ENCODE peak calls at places on chromosomes 4 and X, in ten cellular contexts. One of them, this sample, is unnamed. For H3K4me1, the result is how much of the 10 kb centered on the place peaks cover.

GRCh38 chr4:4386296-4386735 is 586 bp upstream of the NSG1 start:
- DNase-seq in transverse colon: no peak
- DNase-seq in GM12878: no peak
- DNase-seq in mesenchymal stem cell: peak
- DNase-seq in mammary epithelial cell: peak
- DNase-seq in neuronal stem cell: no peak
- DNase-seq in tibial nerve: no peak
- DNase-seq in astrocyte: no peak
- DNase-seq in lower lobe of right lung: no peak
- DNase-seq in endothelial cell of umbilical vein: no peak
- DNase-seq in this sample: no peak

GRCh38 chr4:62791386-62791785 is 1591.3 kb downstream of the ADGRL3 start:
- DNase-seq in neuronal stem cell: no peak
- DNase-seq in mammary epithelial cell: no peak
- DNase-seq in GM12878: no peak
- DNase-seq in mesenchymal stem cell: no peak
- DNase-seq in tibial nerve: no peak
- DNase-seq in lower lobe of right lung: no peak
- DNase-seq in transverse colon: no peak
- DNase-seq in endothelial cell of umbilical vein: no peak
- DNase-seq in astrocyte: no peak
- DNase-seq in this sample: no peak

GRCh38 chr4:104815593-104816156 is 321.0 kb upstream of the CXXC4 start:
- DNase-seq in neuronal stem cell: no peak
- DNase-seq in mesenchymal stem cell: no peak
- DNase-seq in transverse colon: no peak
- DNase-seq in tibial nerve: no peak
- DNase-seq in lower lobe of right lung: no peak
- DNase-seq in endothelial cell of umbilical vein: no peak
- DNase-seq in astrocyte: peak
- DNase-seq in GM12878: peak
- DNase-seq in mammary epithelial cell: peak
- DNase-seq in this sample: no peak

GRCh38 chrX:80812176-80812575 is 2.5 kb upstream of the BRWD3 start:
- DNase-seq in transverse colon: peak
- DNase-seq in endothelial cell of umbilical vein: peak
- DNase-seq in neuronal stem cell: peak
- DNase-seq in tibial nerve: no peak
- DNase-seq in astrocyte: peak
- DNase-seq in GM12878: no peak
- DNase-seq in mesenchymal stem cell: peak
- DNase-seq in mammary epithelial cell: peak
- DNase-seq in lower lobe of right lung: peak
- DNase-seq in this sample: peak

GRCh38 chrX:13691845-13692334 is 3.0 kb downstream of the RAB9A start:
- DNase-seq in transverse colon: no peak
- DNase-seq in lower lobe of right lung: no peak
- DNase-seq in astrocyte: peak
- DNase-seq in neuronal stem cell: no peak
- DNase-seq in tibial nerve: no peak
- DNase-seq in endothelial cell of umbilical vein: no peak
- DNase-seq in mammary epithelial cell: no peak
- DNase-seq in GM12878: no peak
- DNase-seq in mesenchymal stem cell: no peak
- DNase-seq in this sample: no peak

GRCh38 chrX:103586314-103586646 is 965 bp downstream of the TCEAL4 start:
- DNase-seq in endothelial cell of umbilical vein: no peak
- DNase-seq in transverse colon: no peak
- DNase-seq in tibial nerve: no peak
- DNase-seq in lower lobe of right lung: peak
- DNase-seq in mammary epithelial cell: peak
- DNase-seq in GM12878: no peak
- DNase-seq in mesenchymal stem cell: peak
- DNase-seq in neuronal stem cell: no peak
- DNase-seq in astrocyte: no peak
- DNase-seq in this sample: no peak

GRCh38 chr4:140018931-140019618 is 134.9 kb downstream of the MAML3 start:
- DNase-seq in astrocyte: no peak
- DNase-seq in endothelial cell of umbilical vein: no peak
- DNase-seq in lower lobe of right lung: no peak
- DNase-seq in mesenchymal stem cell: peak
- DNase-seq in GM12878: no peak
- DNase-seq in tibial nerve: no peak
- DNase-seq in mammary epithelial cell: no peak
- DNase-seq in neuronal stem cell: no peak
- DNase-seq in transverse colon: no peak
- DNase-seq in this sample: no peak

GRCh38 chrX:23980063-23980462 is 46.9 kb downstream of the KLHL15 start:
- DNase-seq in tibial nerve: no peak
- DNase-seq in mammary epithelial cell: no peak
- DNase-seq in endothelial cell of umbilical vein: no peak
- DNase-seq in neuronal stem cell: no peak
- DNase-seq in lower lobe of right lung: no peak
- DNase-seq in mesenchymal stem cell: no peak
- DNase-seq in astrocyte: no peak
- DNase-seq in transverse colon: no peak
- DNase-seq in GM12878: no peak
- DNase-seq in this sample: no peak

GRCh38 chr4:52862605-52863236 is 604 bp downstream of the RASL11B start:
- DNase-seq in mammary epithelial cell: no peak
- DNase-seq in transverse colon: no peak
- DNase-seq in GM12878: no peak
- DNase-seq in lower lobe of right lung: no peak
- DNase-seq in neuronal stem cell: no peak
- DNase-seq in endothelial cell of umbilical vein: peak
- DNase-seq in mesenchymal stem cell: no peak
- DNase-seq in tibial nerve: no peak
- DNase-seq in astrocyte: no peak
- DNase-seq in this sample: no peak

GRCh38 chr4:156437666-156438065 is 484.0 kb upstream of the CTSO start:
- DNase-seq in endothelial cell of umbilical vein: no peak
- DNase-seq in tibial nerve: no peak
- DNase-seq in mesenchymal stem cell: no peak
- DNase-seq in transverse colon: no peak
- DNase-seq in lower lobe of right lung: no peak
- DNase-seq in mammary epithelial cell: no peak
- DNase-seq in neuronal stem cell: no peak
- DNase-seq in astrocyte: no peak
- DNase-seq in GM12878: no peak
- DNase-seq in this sample: no peak

GRCh38 chrX:148609766-148610698 is 109.6 kb downstream of the AFF2 start:
- DNase-seq in mammary epithelial cell: peak
- DNase-seq in endothelial cell of umbilical vein: no peak
- DNase-seq in astrocyte: no peak
- DNase-seq in tibial nerve: no peak
- DNase-seq in GM12878: peak
- DNase-seq in lower lobe of right lung: no peak
- DNase-seq in neuronal stem cell: peak
- DNase-seq in transverse colon: no peak
- DNase-seq in mesenchymal stem cell: no peak
- DNase-seq in this sample: no peak

GRCh38 chr4:85720736-85721135 is 245.8 kb downstream of the ARHGAP24 start:
- DNase-seq in lower lobe of right lung: no peak
- DNase-seq in neuronal stem cell: no peak
- DNase-seq in transverse colon: no peak
- DNase-seq in mesenchymal stem cell: peak
- DNase-seq in tibial nerve: no peak
- DNase-seq in endothelial cell of umbilical vein: no peak
- DNase-seq in mammary epithelial cell: peak
- DNase-seq in astrocyte: peak
- DNase-seq in GM12878: no peak
- DNase-seq in this sample: no peak

GRCh38 chr4:3346146-3346545 is 53.3 kb downstream of the RGS12 start:
- DNase-seq in transverse colon: peak
- DNase-seq in mesenchymal stem cell: peak
- DNase-seq in neuronal stem cell: peak
- DNase-seq in astrocyte: peak
- DNase-seq in GM12878: peak
- DNase-seq in endothelial cell of umbilical vein: peak
- DNase-seq in lower lobe of right lung: no peak
- DNase-seq in mammary epithelial cell: peak
- DNase-seq in tibial nerve: no peak
- DNase-seq in this sample: no peak

GRCh38 chr4:2761035-2761923 is 5.1 kb upstream of the TNIP2 start:
- DNase-seq in astrocyte: no peak
- DNase-seq in neuronal stem cell: no peak
- DNase-seq in lower lobe of right lung: peak
- DNase-seq in GM12878: no peak
- DNase-seq in transverse colon: peak
- DNase-seq in mesenchymal stem cell: peak
- DNase-seq in endothelial cell of umbilical vein: peak
- DNase-seq in mammary epithelial cell: no peak
- DNase-seq in tibial nerve: no peak
- DNase-seq in this sample: peak

GRCh38 chr4:8198206-8198905 is 734 bp upstream of the SH3TC1 start:
- DNase-seq in transverse colon: peak
- DNase-seq in neuronal stem cell: no peak
- DNase-seq in astrocyte: no peak
- DNase-seq in lower lobe of right lung: peak
- DNase-seq in endothelial cell of umbilical vein: peak
- DNase-seq in tibial nerve: no peak
- DNase-seq in mammary epithelial cell: peak
- DNase-seq in GM12878: peak
- DNase-seq in mesenchymal stem cell: no peak
- DNase-seq in this sample: no peak

GRCh38 chrX:42538405-42538804 is 239.6 kb downstream of the PPP1R2C start:
- DNase-seq in GM12878: no peak
- DNase-seq in mammary epithelial cell: no peak
- DNase-seq in mesenchymal stem cell: no peak
- DNase-seq in tibial nerve: no peak
- DNase-seq in astrocyte: no peak
- DNase-seq in transverse colon: no peak
- DNase-seq in lower lobe of right lung: no peak
- DNase-seq in neuronal stem cell: no peak
- DNase-seq in endothelial cell of umbilical vein: no peak
- DNase-seq in this sample: no peak

GRCh38 chr4:24840362-24840761 is 45.0 kb downstream of the SOD3 start:
- DNase-seq in mammary epithelial cell: no peak
- DNase-seq in GM12878: no peak
- DNase-seq in endothelial cell of umbilical vein: no peak
- DNase-seq in astrocyte: no peak
- DNase-seq in tibial nerve: no peak
- DNase-seq in lower lobe of right lung: no peak
- DNase-seq in transverse colon: no peak
- DNase-seq in mesenchymal stem cell: no peak
- DNase-seq in neuronal stem cell: no peak
- DNase-seq in this sample: no peak
- H3K4me1 ChIP-seq in mammary epithelial cell: under half
- H3K4me1 ChIP-seq in GM12878: under half
- H3K4me1 ChIP-seq in endothelial cell of umbilical vein: under half
- H3K4me1 ChIP-seq in astrocyte: under half
- H3K4me1 ChIP-seq in tibial nerve: under half
- H3K4me1 ChIP-seq in lower lobe of right lung: under half
- H3K4me1 ChIP-seq in transverse colon: under half
- H3K4me1 ChIP-seq in mesenchymal stem cell: under half
- H3K4me1 ChIP-seq in neuronal stem cell: under half
- H3K4me1 ChIP-seq in this sample: under half

GRCh38 chr4:33746979-33747378 is 2497.3 kb downstream of the ARAP2 start:
- DNase-seq in tibial nerve: no peak
- DNase-seq in mesenchymal stem cell: no peak
- DNase-seq in neuronal stem cell: no peak
- DNase-seq in transverse colon: no peak
- DNase-seq in GM12878: no peak
- DNase-seq in astrocyte: peak
- DNase-seq in lower lobe of right lung: no peak
- DNase-seq in mammary epithelial cell: peak
- DNase-seq in endothelial cell of umbilical vein: no peak
- DNase-seq in this sample: no peak
- H3K27ac ChIP-seq in tibial nerve: no peak
- H3K27ac ChIP-seq in mesenchymal stem cell: no peak
- H3K27ac ChIP-seq in neuronal stem cell: no peak
- H3K27ac ChIP-seq in transverse colon: no peak
- H3K27ac ChIP-seq in GM12878: no peak
- H3K27ac ChIP-seq in astrocyte: no peak
- H3K27ac ChIP-seq in lower lobe of right lung: no peak
- H3K27ac ChIP-seq in mammary epithelial cell: no peak
- H3K27ac ChIP-seq in endothelial cell of umbilical vein: no peak
- H3K27ac ChIP-seq in this sample: no peak

GRCh38 chrX:125786306-125786705 is 379.8 kb downstream of the DCAF12L2 start:
- DNase-seq in mesenchymal stem cell: no peak
- DNase-seq in astrocyte: no peak
- DNase-seq in GM12878: no peak
- DNase-seq in lower lobe of right lung: no peak
- DNase-seq in mammary epithelial cell: no peak
- DNase-seq in transverse colon: no peak
- DNase-seq in tibial nerve: no peak
- DNase-seq in neuronal stem cell: no peak
- DNase-seq in endothelial cell of umbilical vein: no peak
- DNase-seq in this sample: no peak

GRCh38 chrX:125791781-125792180 is 374.3 kb downstream of the DCAF12L2 start:
- DNase-seq in GM12878: no peak
- DNase-seq in tibial nerve: no peak
- DNase-seq in mesenchymal stem cell: no peak
- DNase-seq in astrocyte: no peak
- DNase-seq in transverse colon: no peak
- DNase-seq in lower lobe of right lung: no peak
- DNase-seq in endothelial cell of umbilical vein: no peak
- DNase-seq in neuronal stem cell: no peak
- DNase-seq in mammary epithelial cell: no peak
- DNase-seq in this sample: no peak
- H3K4me3 ChIP-seq in GM12878: no peak
- H3K4me3 ChIP-seq in tibial nerve: no peak
- H3K4me3 ChIP-seq in mesenchymal stem cell: no peak
- H3K4me3 ChIP-seq in astrocyte: no peak
- H3K4me3 ChIP-seq in transverse colon: no peak
- H3K4me3 ChIP-seq in lower lobe of right lung: no peak
- H3K4me3 ChIP-seq in endothelial cell of umbilical vein: no peak
- H3K4me3 ChIP-seq in neuronal stem cell: no peak
- H3K4me3 ChIP-seq in mammary epithelial cell: no peak
- H3K4me3 ChIP-seq in this sample: no peak

GRCh38 chr4:76624271-76624681 is 189.2 kb downstream of the SHROOM3 start:
- DNase-seq in GM12878: no peak
- DNase-seq in lower lobe of right lung: no peak
- DNase-seq in astrocyte: peak
- DNase-seq in transverse colon: no peak
- DNase-seq in endothelial cell of umbilical vein: no peak
- DNase-seq in tibial nerve: peak
- DNase-seq in neuronal stem cell: peak
- DNase-seq in mesenchymal stem cell: peak
- DNase-seq in mammary epithelial cell: peak
- DNase-seq in this sample: no peak

GRCh38 chr4:76623217-76624060 is 188.4 kb downstream of the SHROOM3 start:
- DNase-seq in lower lobe of right lung: no peak
- DNase-seq in endothelial cell of umbilical vein: no peak
- DNase-seq in transverse colon: no peak
- DNase-seq in tibial nerve: no peak
- DNase-seq in mammary epithelial cell: no peak
- DNase-seq in mesenchymal stem cell: peak
- DNase-seq in neuronal stem cell: no peak
- DNase-seq in astrocyte: no peak
- DNase-seq in GM12878: no peak
- DNase-seq in this sample: no peak

GRCh38 chr4:76626686-76627465 is 191.8 kb downstream of the SHROOM3 start:
- DNase-seq in lower lobe of right lung: no peak
- DNase-seq in endothelial cell of umbilical vein: peak
- DNase-seq in neuronal stem cell: no peak
- DNase-seq in mammary epithelial cell: no peak
- DNase-seq in mesenchymal stem cell: no peak
- DNase-seq in astrocyte: no peak
- DNase-seq in tibial nerve: no peak
- DNase-seq in GM12878: no peak
- DNase-seq in transverse colon: no peak
- DNase-seq in this sample: no peak

GRCh38 chr4:76622717-76623116 is 187.7 kb downstream of the SHROOM3 start:
- DNase-seq in endothelial cell of umbilical vein: no peak
- DNase-seq in GM12878: no peak
- DNase-seq in neuronal stem cell: no peak
- DNase-seq in astrocyte: no peak
- DNase-seq in lower lobe of right lung: no peak
- DNase-seq in tibial nerve: no peak
- DNase-seq in transverse colon: no peak
- DNase-seq in mesenchymal stem cell: peak
- DNase-seq in mammary epithelial cell: no peak
- DNase-seq in this sample: no peak

GRCh38 chr4:76625316-76625715 is 190.3 kb downstream of the SHROOM3 start:
- DNase-seq in tibial nerve: no peak
- DNase-seq in mammary epithelial cell: no peak
- DNase-seq in GM12878: no peak
- DNase-seq in astrocyte: no peak
- DNase-seq in neuronal stem cell: no peak
- DNase-seq in endothelial cell of umbilical vein: no peak
- DNase-seq in mesenchymal stem cell: no peak
- DNase-seq in lower lobe of right lung: no peak
- DNase-seq in transverse colon: no peak
- DNase-seq in this sample: no peak
- H3K4me1 ChIP-seq in tibial nerve: under half
- H3K4me1 ChIP-seq in mammary epithelial cell: half or more
- H3K4me1 ChIP-seq in GM12878: under half
- H3K4me1 ChIP-seq in astrocyte: under half
- H3K4me1 ChIP-seq in neuronal stem cell: under half
- H3K4me1 ChIP-seq in endothelial cell of umbilical vein: under half
- H3K4me1 ChIP-seq in mesenchymal stem cell: under half
- H3K4me1 ChIP-seq in lower lobe of right lung: under half
- H3K4me1 ChIP-seq in transverse colon: under half
- H3K4me1 ChIP-seq in this sample: under half

This sample was measured in right cardiac atrium.